ENCODE peak calls at places on chromosome 1, in eight cellular contexts. U is CD8-positive, alpha-beta T cell; G is GM12878; W is psoas muscle; F is colonic mucosa; N is uterus; I is left lung; V is sigmoid colon. Y is an unnamed sample. For H3K4me1, the result is how much of the 10 kb centered on the place peaks cover.

GRCh38 chr1:53485478-53486394 is 26.5 kb downstream of the DMRTB1 start:
- DNase-seq in U (peak), G (no peak), W (peak), F (peak), N (peak), I (peak), V (peak), Y (no peak)

GRCh38 chr1:77832889-77833288 is 53.4 kb downstream of the MIGA1 start:
- DNase-seq in U (no peak), G (no peak), W (no peak), F (no peak), N (peak), I (no peak), V (no peak), Y (no peak)

GRCh38 chr1:32246888-32247273 is at the start of gene FAM167B:
- DNase-seq in U (no peak), G (no peak), W (peak), F (peak), N (peak), I (no peak), V (peak), Y (no peak)

GRCh38 chr1:87305096-87305495 is 23.6 kb upstream of the LMO4 start:
- DNase-seq in U (no peak), G (no peak), W (no peak), F (no peak), N (no peak), I (no peak), V (no peak), Y (no peak)

GRCh38 chr1:30039354-30040080 is 683.9 kb downstream of the MATN1 start:
- DNase-seq in U (no peak), G (no peak), W (no peak), F (peak), N (no peak), I (no peak), V (no peak), Y (no peak)

GRCh38 chr1:24022611-24023359 is 42.7 kb upstream of the SRSF10 start:
- DNase-seq in U (no peak), G (no peak), W (peak), F (peak), N (peak), I (no peak), V (no peak), Y (peak)

GRCh38 chr1:177471244-177471643 is 300.5 kb downstream of the BRINP2 start:
- DNase-seq in U (no peak), G (no peak), W (no peak), F (no peak), N (no peak), I (no peak), V (no peak), Y (no peak)

GRCh38 chr1:31760422-31760900 is 3.7 kb downstream of the ADGRB2 start:
- DNase-seq in U (no peak), G (no peak), W (no peak), F (no peak), N (no peak), I (no peak), V (no peak), Y (no peak)

GRCh38 chr1:235901461-235901860 is 34.8 kb upstream of the LYST start:
- DNase-seq in U (no peak), G (no peak), W (no peak), F (no peak), N (peak), I (no peak), V (no peak), Y (no peak)

GRCh38 chr1:14339288-14339687 is 259.2 kb upstream of the KAZN start:
- DNase-seq in U (no peak), G (no peak), W (no peak), F (no peak), N (no peak), I (no peak), V (no peak), Y (no peak)

DNA sequence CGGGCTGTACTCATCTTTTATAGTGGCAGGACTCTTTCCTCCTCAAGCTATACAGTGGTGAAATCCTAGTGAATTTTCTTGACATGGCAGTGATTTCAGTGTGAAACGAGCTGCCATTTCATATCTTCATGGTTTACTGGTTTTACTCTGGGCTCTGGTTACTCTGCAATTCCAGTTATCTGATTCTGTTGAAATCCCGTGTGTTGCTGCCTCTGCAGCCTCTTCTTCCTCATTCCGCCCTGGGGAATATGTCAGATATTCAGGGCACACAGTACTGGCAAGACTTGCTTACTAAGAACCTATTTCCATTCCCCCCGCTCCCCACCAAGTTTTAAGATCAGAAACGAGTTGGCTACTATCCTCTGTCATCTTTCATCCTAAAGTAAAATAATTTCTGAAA is 7.9 kb upstream of the OR2B11 start:
- DNase-seq in U (no peak), G (no peak), W (no peak), F (no peak), N (no peak), I (no peak), V (no peak), Y (no peak)
- H3K27ac ChIP-seq in U (no peak), G (no peak), W (no peak), F (no peak), N (no peak), I (no peak), V (no peak), Y (no peak)

GRCh38 chr1:26700711-26701110 is 4.9 kb downstream of the ARID1A start:
- DNase-seq in U (no peak), G (no peak), W (no peak), F (no peak), N (no peak), I (no peak), V (no peak), Y (no peak)
- H3K4me1 ChIP-seq in U (half or more), G (under half), W (half or more), F (under half), N (under half), I (half or more), V (half or more), Y (under half)

GRCh38 chr1:3119061-3119460 is 50.1 kb downstream of the PRDM16 start:
- DNase-seq in U (no peak), G (no peak), W (no peak), F (no peak), N (no peak), I (no peak), V (no peak), Y (no peak)
- H3K27ac ChIP-seq in U (no peak), G (no peak), W (no peak), F (no peak), N (no peak), I (no peak), V (no peak), Y (peak)

GRCh38 chr1:110480356-110481096 is 29.6 kb downstream of the PROK1 start:
- DNase-seq in U (no peak), G (no peak), W (no peak), F (no peak), N (no peak), I (no peak), V (no peak), Y (no peak)
- H3K4me1 ChIP-seq in U (under half), G (under half), W (under half), F (under half), N (under half), I (under half), V (under half), Y (under half)